ENCODE peak calls at places on chromosome 21, in five cellular contexts. H is kidney, T is dorsolateral prefrontal cortex, C is HFF-Myc, Z is omental fat pad. E is an unnamed sample.

GRCh38 chr21:34260598-34260997 is 103.2 kb upstream of the KCNE2 start:
- DNase-seq in H (no peak), T (no peak), C (no peak), Z (no peak), E (no peak)

GRCh38 chr21:37087188-37087587 is 14.1 kb downstream of the TTC3 start:
- DNase-seq in H (no peak), T (no peak), C (no peak), Z (no peak), E (no peak)

GRCh38 chr21:46610018-46610701 is 5.3 kb upstream of the S100B start:
- DNase-seq in H (no peak), T (no peak), C (no peak), Z (no peak), E (no peak)

GRCh38 chr21:37061926-37062591 is 10.8 kb downstream of the PIGP start:
- DNase-seq in H (no peak), T (no peak), C (no peak), Z (no peak), E (no peak)

GRCh38 chr21:44845418-44846200 is 27.7 kb upstream of the SUMO3 start:
- DNase-seq in H (peak), T (no peak), C (no peak), Z (peak), E (peak)

GRCh38 chr21:28069446-28069845 is 923.2 kb downstream of the LTN1 start:
- DNase-seq in H (no peak), T (no peak), C (peak), Z (no peak), E (no peak)

GRCh38 chr21:45910548-45911221 is 70.9 kb upstream of the COL6A1 start:
- DNase-seq in H (peak), T (no peak), C (no peak), Z (no peak), E (no peak)

GRCh38 chr21:43611598-43612369 is 47.5 kb downstream of the HSF2BP start:
- DNase-seq in H (peak), T (no peak), C (no peak), Z (no peak), E (peak)

GRCh38 chr21:45290948-45291612 is 3.4 kb upstream of the POFUT2 start:
- DNase-seq in H (no peak), T (no peak), C (no peak), Z (no peak), E (peak)

GRCh38 chr21:19322360-19322759 is 918.8 kb upstream of the TMPRSS15 start:
- DNase-seq in H (no peak), T (no peak), C (no peak), Z (no peak), E (no peak)

GRCh38 chr21:27799861-27800260 is 833.0 kb upstream of the ADAMTS5 start:
- DNase-seq in H (no peak), T (no peak), C (no peak), Z (no peak), E (no peak)

GRCh38 chr21:43609501-43610340 is 49.6 kb downstream of the HSF2BP start:
- DNase-seq in H (peak), T (no peak), C (no peak), Z (no peak), E (no peak)

GRCh38 chr21:17231771-17232170 is 281.1 kb upstream of the CXADR start:
- DNase-seq in H (no peak), T (no peak), C (no peak), Z (no peak), E (no peak)

GRCh38 chr21:29172282-29172681 is 41.8 kb downstream of the MAP3K7CL start:
- DNase-seq in H (no peak), T (no peak), C (no peak), Z (no peak), E (no peak)

GRCh38 chr21:33640697-33641338 is 723 bp downstream of the CRYZL1 start:
- DNase-seq in H (no peak), T (no peak), C (no peak), Z (no peak), E (no peak)

GRCh38 chr21:43866233-43866632 is 1.2 kb downstream of the AGPAT3 start:
- DNase-seq in H (no peak), T (peak), C (peak), Z (no peak), E (no peak)

GRCh38 chr21:37064841-37065240 is 8.0 kb downstream of the PIGP start:
- DNase-seq in H (no peak), T (no peak), C (no peak), Z (no peak), E (no peak)

GRCh38 chr21:46119565-46120271 is 21.8 kb downstream of the COL6A2 start:
- DNase-seq in H (peak), T (no peak), C (no peak), Z (peak), E (no peak)

GRCh38 chr21:37378700-37379139 is 12.1 kb downstream of the DYRK1A start:
- DNase-seq in H (no peak), T (no peak), C (no peak), Z (no peak), E (no peak)

GRCh38 chr21:44293551-44294231 is 6.2 kb upstream of the PFKL start:
- DNase-seq in H (peak), T (no peak), C (no peak), Z (no peak), E (no peak)

GRCh38 chr21:44723177-44724131 is 12.1 kb upstream of the TSPEAR start:
- DNase-seq in H (peak), T (no peak), C (no peak), Z (no peak), E (no peak)

GRCh38 chr21:42923553-42924432 is 1.6 kb downstream of the ERVH48-1 start:
- DNase-seq in H (peak), T (peak), C (peak), Z (no peak), E (peak)

GRCh38 chr21:19256934-19257660 is 853.5 kb upstream of the TMPRSS15 start:
- DNase-seq in H (no peak), T (no peak), C (no peak), Z (no peak), E (no peak)

GRCh38 chr21:16002872-16003466 is 273.2 kb downstream of the USP25 start:
- DNase-seq in H (no peak), T (no peak), C (peak), Z (no peak), E (no peak)
- TF ChIP-seq CTCF in H (peak), T (peak), C (peak), Z (no peak), E (peak)

DNA sequence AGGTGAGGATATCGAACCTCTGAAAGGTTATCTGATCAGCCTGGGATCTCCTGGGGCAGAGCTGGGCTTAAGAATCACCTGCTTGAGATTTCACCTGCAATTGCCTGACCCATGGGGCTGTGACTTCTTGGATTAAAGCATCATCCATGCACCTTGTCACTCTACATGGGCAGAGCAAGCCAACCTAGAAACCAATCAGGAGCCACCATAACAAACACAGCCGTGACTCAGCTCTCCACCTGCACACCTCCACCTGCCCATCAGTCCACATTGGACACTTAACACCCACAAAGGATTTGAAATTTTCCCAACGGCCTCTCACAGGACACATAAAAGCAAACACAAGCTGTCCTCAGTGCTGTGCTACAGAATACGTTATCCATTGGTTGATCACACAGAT is 35.1 kb upstream of the ETS2 start:
- DNase-seq in H (no peak), T (no peak), C (no peak), Z (no peak), E (no peak)
- TF ChIP-seq CTCF in H (no peak), T (no peak), C (no peak), Z (no peak), E (no peak)

GRCh38 chr21:15552914-15553491 is 176.8 kb upstream of the USP25 start:
- DNase-seq in H (no peak), T (no peak), C (no peak), Z (no peak), E (no peak)
- TF ChIP-seq CTCF in H (peak), T (peak), C (peak), Z (no peak), E (peak)

GRCh38 chr21:41815652-41816582 is 49.1 kb upstream of the RIPK4 start:
- DNase-seq in H (no peak), T (no peak), C (no peak), Z (no peak), E (no peak)

GRCh38 chr21:41819236-41819855 is 52.5 kb upstream of the RIPK4 start:
- DNase-seq in H (no peak), T (no peak), C (no peak), Z (no peak), E (no peak)

GRCh38 chr21:41817877-41818855 is 51.3 kb upstream of the RIPK4 start:
- DNase-seq in H (no peak), T (no peak), C (no peak), Z (no peak), E (no peak)

GRCh38 chr21:41817228-41817627 is 50.4 kb upstream of the RIPK4 start:
- DNase-seq in H (no peak), T (no peak), C (peak), Z (no peak), E (peak)

DNA sequence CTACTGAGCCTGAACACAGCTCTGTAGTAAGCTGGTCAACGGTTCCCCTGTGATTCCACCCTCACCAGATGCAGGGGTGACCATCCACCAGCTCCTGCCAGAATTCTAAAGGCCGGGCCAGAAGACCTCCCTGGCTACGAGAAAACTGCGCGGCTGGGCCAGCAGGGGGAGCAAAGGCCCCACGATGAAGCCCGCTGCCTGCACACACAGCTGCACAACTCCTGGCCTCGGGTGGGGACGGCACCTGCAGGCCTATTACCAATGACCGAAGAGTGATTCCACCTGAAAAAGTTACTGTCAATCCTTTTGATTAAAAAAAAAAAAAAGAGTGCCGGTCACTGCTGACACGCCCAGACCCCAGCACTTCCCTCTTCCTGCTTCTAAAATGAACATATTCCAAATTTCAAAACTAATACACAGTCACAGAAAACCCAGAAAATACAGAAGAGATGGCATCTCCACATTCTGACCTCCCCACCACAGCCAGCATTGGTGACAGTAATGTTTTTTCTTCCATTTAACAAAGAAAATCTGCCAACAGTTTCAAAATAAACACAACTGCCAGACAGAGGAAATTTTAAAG is 49.8 kb upstream of the RIPK4 start:
- DNase-seq in H (no peak), T (no peak), C (peak), Z (no peak), E (peak)
- TF ChIP-seq CTCF in H (peak), T (peak), C (peak), Z (peak), E (peak)

GRCh38 chr21:25421327-25422028 is 185.8 kb downstream of the MRPL39 start:
- DNase-seq in H (no peak), T (no peak), C (no peak), Z (no peak), E (no peak)
- TF ChIP-seq CTCF in H (peak), T (no peak), C (peak), Z (no peak), E (peak)

DNA sequence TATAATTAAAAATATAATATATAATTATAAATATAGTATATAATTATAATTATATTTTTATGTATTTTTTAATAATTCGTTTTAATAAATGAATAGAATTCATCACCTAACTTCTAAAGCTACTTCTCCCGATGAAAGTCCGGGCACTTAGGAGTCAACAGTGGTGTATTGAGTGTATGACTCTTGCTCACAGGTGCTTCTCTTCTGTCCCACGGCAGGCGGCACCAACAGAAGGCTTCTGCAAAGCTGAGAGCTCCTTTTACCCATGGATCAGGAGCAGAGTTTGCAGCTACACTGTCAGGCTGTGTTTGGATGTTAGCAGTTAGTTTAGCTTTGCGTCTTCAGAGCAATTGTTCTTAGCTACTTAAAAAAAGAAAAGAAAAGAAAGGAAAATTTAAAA is 122.4 kb downstream of the LIPI start:
- DNase-seq in H (no peak), T (no peak), C (no peak), Z (no peak), E (no peak)
- TF ChIP-seq CTCF in H (no peak), T (no peak), C (no peak), Z (no peak), E (no peak)